ENCODE peak calls at places on chromosomes 16 and 17, in four cellular contexts. One of them, this sample, is unnamed.

GRCh38 chr17:1904273-1905052 is 74.7 kb downstream of the RPA1 start:
- DNase-seq in left ventricle myocardium inferior: no peak
- DNase-seq in DND-41: no peak
- DNase-seq in astrocyte of the cerebellum: no peak
- DNase-seq in this sample: no peak

GRCh38 chr16:80298676-80299075 is 242.1 kb upstream of the DYNLRB2 start:
- DNase-seq in left ventricle myocardium inferior: no peak
- DNase-seq in DND-41: no peak
- DNase-seq in astrocyte of the cerebellum: no peak
- DNase-seq in this sample: no peak

GRCh38 chr17:77128895-77129567 is 11.7 kb upstream of the SEC14L1 start:
- DNase-seq in left ventricle myocardium inferior: no peak
- DNase-seq in DND-41: no peak
- DNase-seq in astrocyte of the cerebellum: no peak
- DNase-seq in this sample: no peak

GRCh38 chr17:57679356-57679755 is 65.7 kb downstream of the CCDC182 start:
- DNase-seq in left ventricle myocardium inferior: no peak
- DNase-seq in DND-41: no peak
- DNase-seq in astrocyte of the cerebellum: no peak
- DNase-seq in this sample: no peak

GRCh38 chr16:50733468-50733867 is 8.4 kb upstream of the CYLD start:
- DNase-seq in left ventricle myocardium inferior: no peak
- DNase-seq in DND-41: no peak
- DNase-seq in astrocyte of the cerebellum: no peak
- DNase-seq in this sample: no peak

GRCh38 chr17:67970783-67971182 is 25.5 kb downstream of the C17orf58 start:
- DNase-seq in left ventricle myocardium inferior: no peak
- DNase-seq in DND-41: no peak
- DNase-seq in astrocyte of the cerebellum: no peak
- DNase-seq in this sample: no peak

GRCh38 chr16:65121870-65122723 is at the start of gene CDH11:
- DNase-seq in left ventricle myocardium inferior: peak
- DNase-seq in DND-41: no peak
- DNase-seq in astrocyte of the cerebellum: peak
- DNase-seq in this sample: no peak

GRCh38 chr16:25111403-25112166 is at the start of gene LCMT1:
- DNase-seq in left ventricle myocardium inferior: peak
- DNase-seq in DND-41: peak
- DNase-seq in astrocyte of the cerebellum: peak
- DNase-seq in this sample: peak

GRCh38 chr16:57091990-57092785 is at the start of gene CPNE2:
- DNase-seq in left ventricle myocardium inferior: peak
- DNase-seq in DND-41: peak
- DNase-seq in astrocyte of the cerebellum: no peak
- DNase-seq in this sample: no peak

GRCh38 chr17:77523562-77523961 is 382.8 kb downstream of the SEC14L1 start:
- DNase-seq in left ventricle myocardium inferior: no peak
- DNase-seq in DND-41: no peak
- DNase-seq in astrocyte of the cerebellum: no peak
- DNase-seq in this sample: no peak

GRCh38 chr17:78185981-78186688 is 717 bp downstream of the TK1 start:
- DNase-seq in left ventricle myocardium inferior: peak
- DNase-seq in DND-41: peak
- DNase-seq in astrocyte of the cerebellum: no peak
- DNase-seq in this sample: no peak

DNA sequence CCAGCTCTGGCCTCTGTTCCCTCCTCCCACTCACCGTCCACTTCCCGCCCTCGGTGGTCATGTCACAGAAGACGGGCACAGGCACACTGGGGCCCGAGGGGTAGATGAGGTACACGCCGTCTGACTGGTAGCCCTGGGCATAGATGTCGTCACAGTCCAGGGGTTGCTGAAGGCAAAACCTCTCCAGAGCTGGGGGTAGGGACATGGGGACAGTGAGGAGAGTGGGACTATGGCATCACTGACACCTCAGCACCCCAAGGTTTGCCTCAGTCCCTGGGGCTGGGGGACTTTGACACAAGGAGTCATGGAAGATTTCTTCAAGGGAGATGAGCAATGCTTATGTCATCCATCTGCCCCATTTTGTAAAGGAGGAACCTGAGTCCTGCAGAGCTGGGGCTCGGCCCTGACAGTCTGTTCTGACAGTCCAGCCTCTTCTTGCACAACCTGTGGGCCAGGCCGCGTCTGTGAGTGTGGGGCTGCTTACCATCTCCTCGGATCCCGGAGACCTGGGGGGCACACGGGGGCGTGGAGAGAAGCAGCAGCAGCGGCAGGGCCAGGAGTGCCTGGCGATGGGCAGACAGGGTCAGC is 620 bp downstream of the MFAP4 start:
- DNase-seq in left ventricle myocardium inferior: peak
- DNase-seq in DND-41: no peak
- DNase-seq in astrocyte of the cerebellum: peak
- DNase-seq in this sample: no peak
- H3K4me3 ChIP-seq in left ventricle myocardium inferior: peak
- H3K4me3 ChIP-seq in DND-41: peak
- H3K4me3 ChIP-seq in astrocyte of the cerebellum: peak
- H3K4me3 ChIP-seq in this sample: no peak

GRCh38 chr16:23499801-23500200 is 10.5 kb downstream of the GGA2 start:
- DNase-seq in left ventricle myocardium inferior: no peak
- DNase-seq in DND-41: no peak
- DNase-seq in astrocyte of the cerebellum: no peak
- DNase-seq in this sample: no peak
- H3K4me3 ChIP-seq in left ventricle myocardium inferior: no peak
- H3K4me3 ChIP-seq in DND-41: no peak
- H3K4me3 ChIP-seq in astrocyte of the cerebellum: no peak
- H3K4me3 ChIP-seq in this sample: no peak

GRCh38 chr16:1156111-1156982 is 3.4 kb downstream of the CACNA1H start:
- DNase-seq in left ventricle myocardium inferior: no peak
- DNase-seq in DND-41: no peak
- DNase-seq in astrocyte of the cerebellum: no peak
- DNase-seq in this sample: no peak
- H3K4me3 ChIP-seq in left ventricle myocardium inferior: no peak
- H3K4me3 ChIP-seq in DND-41: no peak
- H3K4me3 ChIP-seq in astrocyte of the cerebellum: no peak
- H3K4me3 ChIP-seq in this sample: no peak

GRCh38 chr16:28936784-28937155 is 5.0 kb downstream of the CD19 start:
- DNase-seq in left ventricle myocardium inferior: no peak
- DNase-seq in DND-41: no peak
- DNase-seq in astrocyte of the cerebellum: no peak
- DNase-seq in this sample: no peak

GRCh38 chr16:28937222-28937876 is 5.6 kb downstream of the CD19 start:
- DNase-seq in left ventricle myocardium inferior: no peak
- DNase-seq in DND-41: no peak
- DNase-seq in astrocyte of the cerebellum: no peak
- DNase-seq in this sample: no peak

GRCh38 chr16:28935333-28935732 is 3.6 kb downstream of the CD19 start:
- DNase-seq in left ventricle myocardium inferior: no peak
- DNase-seq in DND-41: no peak
- DNase-seq in astrocyte of the cerebellum: no peak
- DNase-seq in this sample: no peak

GRCh38 chr16:28938721-28939120 is 7.0 kb downstream of the CD19 start:
- DNase-seq in left ventricle myocardium inferior: no peak
- DNase-seq in DND-41: no peak
- DNase-seq in astrocyte of the cerebellum: no peak
- DNase-seq in this sample: no peak

DNA sequence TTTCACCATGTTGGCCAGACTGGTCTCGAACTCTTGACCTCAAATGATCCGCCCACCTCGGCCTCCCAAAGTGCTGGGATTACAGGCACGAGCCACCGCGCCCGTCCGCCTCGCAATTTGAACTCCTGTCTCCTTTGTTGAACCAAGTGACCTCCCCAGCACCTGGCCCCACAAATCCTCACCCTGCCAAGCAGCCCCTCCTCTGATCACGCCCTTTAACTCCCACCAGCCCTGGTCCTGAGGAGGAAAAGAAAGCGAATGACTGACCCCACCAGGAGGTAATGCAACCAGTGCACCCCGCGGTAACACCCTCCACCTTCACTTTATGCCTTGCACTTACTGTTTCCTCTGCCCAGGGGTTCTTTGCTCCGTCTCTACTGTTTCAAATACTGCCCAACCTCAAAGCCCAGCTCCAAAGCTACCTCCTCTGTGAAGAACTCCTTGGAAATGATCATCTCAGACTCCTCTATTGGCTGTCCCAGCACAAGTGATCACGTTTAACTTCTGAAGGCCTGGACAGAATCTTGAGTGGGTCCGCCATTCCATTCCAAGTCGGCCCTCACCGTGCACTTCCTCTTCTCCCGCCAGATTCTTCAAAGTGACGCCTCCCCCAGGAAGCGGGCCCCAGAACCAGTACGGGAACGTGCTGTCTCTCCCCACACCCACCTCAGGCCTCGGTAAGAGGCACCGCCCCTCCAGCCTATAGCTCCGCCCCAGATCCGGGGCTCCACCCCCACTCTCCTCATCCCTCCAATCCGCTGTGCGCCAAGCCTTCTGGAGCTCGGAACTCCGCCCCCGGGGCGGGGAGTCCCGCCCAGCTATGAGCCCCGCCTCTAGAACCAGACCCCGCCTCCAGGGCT is 4.4 kb downstream of the CD19 start:
- DNase-seq in left ventricle myocardium inferior: peak
- DNase-seq in DND-41: peak
- DNase-seq in astrocyte of the cerebellum: no peak
- DNase-seq in this sample: no peak
- H3K4me3 ChIP-seq in left ventricle myocardium inferior: peak
- H3K4me3 ChIP-seq in DND-41: no peak
- H3K4me3 ChIP-seq in astrocyte of the cerebellum: no peak
- H3K4me3 ChIP-seq in this sample: peak

DNA sequence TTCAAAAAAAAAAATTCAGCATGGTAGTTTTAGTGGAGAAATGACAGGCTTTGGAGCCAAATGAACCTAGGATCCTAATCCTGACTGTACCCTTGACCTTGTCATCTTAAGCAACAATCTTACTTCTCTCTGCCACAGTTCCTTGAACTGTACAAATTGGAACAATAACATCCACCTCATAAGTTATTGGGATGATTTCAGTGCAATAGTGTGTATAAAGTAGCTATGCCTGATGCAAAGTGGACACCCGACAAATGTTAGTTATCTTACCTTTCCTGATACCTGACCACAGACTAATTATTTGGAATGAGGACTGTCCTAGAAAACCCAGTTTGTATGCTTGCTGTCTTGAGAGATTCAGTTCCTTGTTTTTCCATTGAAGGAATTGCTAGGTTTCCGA is 44.2 kb upstream of the TBX2 start:
- DNase-seq in left ventricle myocardium inferior: no peak
- DNase-seq in DND-41: no peak
- DNase-seq in astrocyte of the cerebellum: no peak
- DNase-seq in this sample: no peak
- H3K4me3 ChIP-seq in left ventricle myocardium inferior: no peak
- H3K4me3 ChIP-seq in DND-41: no peak
- H3K4me3 ChIP-seq in astrocyte of the cerebellum: no peak
- H3K4me3 ChIP-seq in this sample: no peak

GRCh38 chr16:58516768-58517107 is 1.4 kb downstream of the SETD6 start:
- DNase-seq in left ventricle myocardium inferior: no peak
- DNase-seq in DND-41: no peak
- DNase-seq in astrocyte of the cerebellum: no peak
- DNase-seq in this sample: no peak
- H3K4me3 ChIP-seq in left ventricle myocardium inferior: peak
- H3K4me3 ChIP-seq in DND-41: no peak
- H3K4me3 ChIP-seq in astrocyte of the cerebellum: no peak
- H3K4me3 ChIP-seq in this sample: no peak

This sample was measured in epithelial cell of proximal tubule.